ENCODE peak calls at places on chromosomes 12 and 14, in seven cellular contexts. W is DND-41, E is ACHN, I is PC-9, C is stomach, O is NCI-H1105 treated with DMSO at 0.1 percent for 48 hours, S is endothelial cell. L is an unnamed sample.

GRCh38 chr12:69898236-69898635 is 73.2 kb downstream of the MYRFL start:
- DNase-seq in O (no peak), C (no peak), W (no peak), I (no peak), S (no peak), E (no peak), L (no peak)

GRCh38 chr14:103696466-103697071 is 18.7 kb downstream of the XRCC3 start:
- DNase-seq in O (no peak), W (no peak), S (no peak), C (no peak), I (no peak), E (no peak), L (no peak)

GRCh38 chr12:132410849-132411248 is 79.1 kb upstream of the FBRSL1 start:
- DNase-seq in C (no peak), E (no peak), W (no peak), S (no peak), I (no peak), O (no peak), L (no peak)

GRCh38 chr14:98819867-98820206 is 452.2 kb downstream of the BCL11B start:
- DNase-seq in W (no peak), E (no peak), O (no peak), S (no peak), C (no peak), I (no peak), L (no peak)

GRCh38 chr14:77086017-77086727 is 11.9 kb upstream of the CIPC start:
- DNase-seq in W (no peak), C (no peak), S (no peak), E (no peak), I (peak), O (no peak), L (no peak)

GRCh38 chr12:89350661-89351488 is 1.4 kb downstream of the DUSP6 start:
- DNase-seq in I (peak), S (no peak), E (peak), O (peak), C (no peak), W (peak), L (no peak)

GRCh38 chr14:48398675-48399282 is 723.4 kb upstream of the MDGA2 start:
- DNase-seq in O (peak), W (peak), I (peak), C (no peak), E (peak), S (peak), L (peak)

GRCh38 chr12:29131539-29131938 is 17.5 kb upstream of the FAR2 start:
- DNase-seq in S (no peak), I (no peak), O (no peak), W (peak), C (no peak), E (no peak), L (no peak)

GRCh38 chr12:110262442-110263388 is 18.3 kb upstream of the ATP2A2 start:
- DNase-seq in S (no peak), W (no peak), C (no peak), O (no peak), E (no peak), I (peak), L (no peak)

GRCh38 chr12:111180830-111181726 is 187.8 kb downstream of the PHETA1 start:
- DNase-seq in S (no peak), I (no peak), C (peak), W (no peak), O (peak), E (no peak), L (no peak)

GRCh38 chr14:69828879-69829278 is 31.8 kb upstream of the SLC10A1 start:
- DNase-seq in C (no peak), E (no peak), O (no peak), W (no peak), I (no peak), S (no peak), L (no peak)

GRCh38 chr12:57215668-57216013 is 953 bp upstream of the NXPH4 start:
- DNase-seq in C (no peak), O (no peak), W (no peak), E (no peak), S (no peak), I (no peak), L (no peak)

GRCh38 chr12:34396006-34396860 is 373.9 kb downstream of the ALG10 start:
- DNase-seq in E (no peak), I (peak), S (peak), C (peak), O (no peak), W (no peak), L (no peak)

GRCh38 chr14:28759056-28759657 is 7.4 kb upstream of the FOXG1 start:
- DNase-seq in S (no peak), W (no peak), I (no peak), O (no peak), C (no peak), E (no peak), L (no peak)

GRCh38 chr14:22545842-22546721 is 42.9 kb downstream of the DAD1 start:
- DNase-seq in W (no peak), E (no peak), S (peak), C (no peak), I (no peak), O (no peak), L (peak)

GRCh38 chr14:73729556-73730265 is 15.5 kb upstream of the PNMA1 start:
- DNase-seq in C (no peak), O (no peak), I (no peak), E (no peak), S (no peak), W (no peak), L (no peak)

GRCh38 chr14:105913861-105914260 is 387.5 kb downstream of the TMEM121 start:
- DNase-seq in S (no peak), I (no peak), E (no peak), O (no peak), W (no peak), C (no peak), L (no peak)

GRCh38 chr12:75130811-75131210 is 78.8 kb downstream of the KCNC2 start:
- DNase-seq in E (no peak), C (no peak), I (no peak), S (no peak), W (no peak), O (no peak), L (no peak)

GRCh38 chr12:115375188-115375991 is 691.4 kb upstream of the TBX3 start:
- DNase-seq in I (no peak), E (peak), S (no peak), O (no peak), W (peak), C (no peak), L (peak)

GRCh38 chr12:76307083-76307482 is 41.1 kb downstream of the BBS10 start:
- DNase-seq in S (no peak), E (no peak), O (no peak), I (peak), C (no peak), W (no peak), L (no peak)

GRCh38 chr14:56268039-56268438 is 149.8 kb downstream of the PELI2 start:
- DNase-seq in S (no peak), I (no peak), C (no peak), E (no peak), O (no peak), W (no peak), L (no peak)

GRCh38 chr14:104136472-104137296 is 1.7 kb upstream of the KIF26A start:
- DNase-seq in E (no peak), S (no peak), I (no peak), O (no peak), C (no peak), W (no peak), L (no peak)

GRCh38 chr12:20547788-20548575 is 147.2 kb upstream of the SLCO1C1 start:
- DNase-seq in E (no peak), W (no peak), I (no peak), S (no peak), O (no peak), C (no peak), L (no peak)

GRCh38 chr12:10753066-10753465 is 29.9 kb upstream of the YBX3 start:
- DNase-seq in S (no peak), C (no peak), E (no peak), O (no peak), I (no peak), W (no peak), L (no peak)

GRCh38 chr12:131643581-131644452 is 67.1 kb upstream of the SFSWAP start:
- DNase-seq in I (no peak), O (no peak), E (no peak), W (no peak), C (no peak), S (no peak), L (no peak)

GRCh38 chr14:79363291-79363690 is 848.0 kb downstream of the DIO2 start:
- DNase-seq in I (no peak), O (peak), S (no peak), C (no peak), E (no peak), W (no peak), L (no peak)

GRCh38 chr14:30194769-30195168 is 267.1 kb upstream of the PRKD1 start:
- DNase-seq in W (no peak), C (no peak), S (no peak), E (no peak), I (no peak), O (no peak), L (no peak)

GRCh38 chr12:68356060-68356748 is 24.0 kb upstream of the MDM1 start:
- DNase-seq in I (no peak), O (peak), C (no peak), W (no peak), S (no peak), E (no peak), L (no peak)

GRCh38 chr14:61003571-61003970 is 22.5 kb downstream of the SLC38A6 start:
- DNase-seq in E (no peak), S (no peak), I (no peak), O (no peak), W (no peak), C (no peak), L (no peak)

GRCh38 chr12:52344111-52344510 is 22.9 kb upstream of the KRT83 start:
- DNase-seq in E (no peak), W (no peak), O (no peak), I (no peak), C (no peak), S (no peak), L (no peak)

GRCh38 chr14:22882529-22883190 is 362 bp upstream of the REM2 start:
- DNase-seq in C (peak), I (no peak), E (peak), W (peak), O (peak), S (peak), L (peak)

GRCh38 chr14:100004392-100004791 is 60.8 kb upstream of the EVL start:
- DNase-seq in E (no peak), S (no peak), C (no peak), I (no peak), O (no peak), W (no peak), L (no peak)

L was measured in T1000.